ENCODE peak calls at places on chromosomes 13 and 19, in four cellular contexts. A is NCI-H1417; E is stimulated activated CD8-positive, alpha-beta memory T cell treated with anti-CD3 and anti-CD28 coated beads, Interleukin-15, amount 100 ng/mL, for 24 hours; L is foreskin fibroblast. W is an unnamed sample.

GRCh38 chr13:58823701-58824100 is 1192.2 kb downstream of the PCDH17 start:
- DNase-seq in A (no peak), E (no peak), L (no peak), W (no peak)

GRCh38 chr13:106533101-106533939 is 2.1 kb downstream of the EFNB2 start:
- DNase-seq in A (peak; percentile 86), E (no peak), L (peak; percentile 85), W (peak; percentile 78)

GRCh38 chr13:76790519-76791289 is 95.5 kb downstream of the KCTD12 start:
- DNase-seq in A (no peak), E (no peak), L (no peak), W (no peak)

GRCh38 chr19:28949027-28949426 is 263.9 kb downstream of the UQCRFS1 start:
- DNase-seq in A (no peak), E (no peak), L (no peak), W (no peak)

GRCh38 chr19:45774765-45775164 is 5.7 kb upstream of the SIX5 start:
- DNase-seq in A (no peak), E (no peak), L (no peak), W (no peak)

GRCh38 chr13:110116072-110116487 is 190.9 kb downstream of the COL4A1 start:
- DNase-seq in A (no peak), E (peak; percentile 33), L (peak; percentile 82), W (no peak)

GRCh38 chr13:111625526-111626315 is 305.3 kb downstream of the TEX29 start:
- DNase-seq in A (no peak), E (no peak), L (no peak), W (no peak)

GRCh38 chr13:93889430-93889829 is 590.1 kb downstream of the DCT start:
- DNase-seq in A (no peak), E (no peak), L (no peak), W (no peak)

GRCh38 chr19:18645035-18645511 is 8.2 kb downstream of the KLHL26 start:
- DNase-seq in A (no peak), E (no peak), L (no peak), W (no peak)

GRCh38 chr19:2561895-2562294 is 86.0 kb downstream of the GADD45B start:
- DNase-seq in A (no peak), E (peak; percentile 18), L (no peak), W (no peak)

GRCh38 chr19:31946491-31946890 is 398.9 kb upstream of the ZNF507 start:
- DNase-seq in A (no peak), E (no peak), L (no peak), W (no peak)

GRCh38 chr19:16457954-16458331 is 13.8 kb downstream of the EPS15L1 start:
- DNase-seq in A (no peak), E (no peak), L (no peak), W (no peak)

GRCh38 chr19:42096255-42096837 is 20.4 kb downstream of the ZNF574 start:
- DNase-seq in A (no peak), E (no peak), L (no peak), W (no peak)

GRCh38 chr13:48730971-48731658 is 77.4 kb downstream of the CYSLTR2 start:
- DNase-seq in A (no peak), E (no peak), L (peak; percentile 48), W (no peak)

W was measured in prostate gland.